ENCODE peak calls at places on chromosome 16, in five cellular contexts. F is AG04450, R is AG09309, X is heart right ventricle, Q is A549. K is an unnamed sample.

GRCh38 chr16:3965306-3965705 is 84.8 kb upstream of the CREBBP start:
- DNase-seq in R (no peak), X (no peak), F (no peak), Q (no peak), K (no peak)

GRCh38 chr16:66143422-66143821 is 223.1 kb upstream of the CDH5 start:
- DNase-seq in F (no peak), X (no peak), Q (no peak), R (no peak), K (no peak)

GRCh38 chr16:61098505-61098904 is 937.7 kb downstream of the CDH8 start:
- DNase-seq in R (no peak), F (no peak), Q (no peak), X (no peak), K (no peak)

GRCh38 chr16:10552998-10553491 is 27.4 kb downstream of the EMP2 start:
- DNase-seq in F (no peak), Q (peak; percentile 72), R (no peak), X (peak; percentile 76), K (no peak)

GRCh38 chr16:70482624-70483023 is 28.2 kb downstream of the FCSK start:
- DNase-seq in F (no peak), Q (no peak), R (no peak), X (no peak), K (no peak)

GRCh38 chr16:626787-627457 is 3.9 kb upstream of the WFIKKN1 start:
- DNase-seq in R (peak; percentile 84), Q (peak; percentile 92), X (no peak), F (peak; percentile 91), K (no peak)

GRCh38 chr16:67447508-67448076 is 16.7 kb downstream of the HSD11B2 start:
- DNase-seq in Q (peak; percentile 64), F (peak; percentile 37), X (peak; percentile 33), R (no peak), K (peak; percentile 21)

GRCh38 chr16:81265658-81266451 is 27.4 kb downstream of the BCO1 start:
- DNase-seq in X (peak; percentile 89), F (no peak), R (no peak), Q (no peak), K (no peak)

GRCh38 chr16:54651851-54652770 is 278.6 kb upstream of the IRX5 start:
- DNase-seq in X (no peak), R (no peak), Q (no peak), F (no peak), K (no peak)

GRCh38 chr16:8108991-8109509 is 481.3 kb downstream of the TMEM114 start:
- DNase-seq in F (no peak), R (no peak), X (no peak), Q (peak; percentile 24), K (no peak)

GRCh38 chr16:80997964-80998620 is 8.6 kb downstream of the CMC2 start:
- DNase-seq in F (no peak), Q (no peak), X (no peak), R (no peak), K (no peak)

GRCh38 chr16:6926341-6926740 is 406.3 kb upstream of the RBFOX1 start:
- DNase-seq in X (no peak), Q (no peak), R (no peak), F (no peak), K (no peak)

GRCh38 chr16:2339521-2340484 is 725 bp downstream of the ABCA3 start:
- DNase-seq in R (no peak), Q (peak; percentile 58), X (peak; percentile 53), F (no peak), K (peak; percentile 32)

GRCh38 chr16:12539185-12539929 is 264.3 kb downstream of the CPPED1 start:
- DNase-seq in R (peak; percentile 61), X (no peak), F (no peak), Q (no peak), K (no peak)

GRCh38 chr16:17367034-17367433 is 103.7 kb downstream of the XYLT1 start:
- DNase-seq in R (no peak), Q (no peak), X (no peak), F (no peak), K (no peak)

GRCh38 chr16:77289331-77289809 is 90.2 kb downstream of the SYCE1L start:
- DNase-seq in X (no peak), Q (peak; percentile 88), R (peak; percentile 16), F (no peak), K (no peak)

GRCh38 chr16:66294507-66294906 is 72.0 kb upstream of the CDH5 start:
- DNase-seq in R (no peak), Q (no peak), X (no peak), F (no peak), K (no peak)

GRCh38 chr16:28082624-28083023 is 19.1 kb upstream of the GSG1L start:
- DNase-seq in F (no peak), R (no peak), X (no peak), Q (no peak), K (no peak)

GRCh38 chr16:427295-427694 is 1.8 kb downstream of the RAB11FIP3 start:
- DNase-seq in X (no peak), Q (no peak), F (no peak), R (no peak), K (no peak)

GRCh38 chr16:5523794-5524193 is 426.2 kb upstream of the EEF2KMT start:
- DNase-seq in Q (no peak), F (no peak), X (no peak), R (no peak), K (no peak)

GRCh38 chr16:66720766-66721165 is 24.2 kb upstream of the CMTM4 start:
- DNase-seq in X (no peak), R (no peak), Q (no peak), F (no peak), K (no peak)

GRCh38 chr16:21053595-21053994 is 97.1 kb downstream of the DNAH3 start:
- DNase-seq in R (no peak), Q (no peak), F (no peak), X (no peak), K (no peak)

GRCh38 chr16:31842864-31843263 is 30.7 kb upstream of the ZNF267 start:
- DNase-seq in R (no peak), Q (no peak), F (no peak), X (no peak), K (peak; percentile 23)

GRCh38 chr16:66001432-66001831 is 365.1 kb upstream of the CDH5 start:
- DNase-seq in X (no peak), F (no peak), Q (no peak), R (no peak), K (no peak)

GRCh38 chr16:7888421-7888820 is 555.8 kb downstream of the RBFOX1 start:
- DNase-seq in R (no peak), X (no peak), Q (no peak), F (no peak), K (no peak)

GRCh38 chr16:11399261-11399831 is 54.1 kb downstream of the RMI2 start:
- DNase-seq in R (no peak), Q (no peak), F (no peak), X (no peak), K (no peak)

GRCh38 chr16:67112591-67113399 is 3.1 kb downstream of the PHAF1 start:
- DNase-seq in X (no peak), Q (no peak), F (no peak), R (no peak), K (no peak)

DNA sequence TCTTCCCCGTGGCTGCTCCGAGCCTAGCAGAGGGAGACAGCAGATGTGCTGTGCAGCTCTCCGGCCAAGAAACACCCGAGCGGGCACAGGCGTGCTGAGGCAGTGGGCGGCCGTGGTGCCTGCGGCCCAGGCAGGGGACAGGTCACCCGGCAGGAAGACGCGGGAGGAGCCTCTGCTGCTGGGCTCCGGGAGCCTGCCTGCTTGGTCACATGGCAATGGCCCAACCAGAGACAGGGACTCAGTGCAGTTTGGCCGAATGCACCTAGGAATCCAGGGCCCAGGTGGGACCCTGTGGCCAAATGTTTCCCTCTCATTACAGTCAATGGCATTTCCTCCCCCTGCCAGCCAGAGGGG is 118.1 kb downstream of the C16orf78 start:
- DNase-seq in F (no peak), X (peak; percentile 51), Q (peak; percentile 10), R (no peak), K (no peak)
- H3K4me3 ChIP-seq in F (no peak overlapping the region), X (peak overlapping the region; percentile 45), Q (peak overlapping the region; percentile 32), R (no peak overlapping the region), K (no peak overlapping the region)

DNA sequence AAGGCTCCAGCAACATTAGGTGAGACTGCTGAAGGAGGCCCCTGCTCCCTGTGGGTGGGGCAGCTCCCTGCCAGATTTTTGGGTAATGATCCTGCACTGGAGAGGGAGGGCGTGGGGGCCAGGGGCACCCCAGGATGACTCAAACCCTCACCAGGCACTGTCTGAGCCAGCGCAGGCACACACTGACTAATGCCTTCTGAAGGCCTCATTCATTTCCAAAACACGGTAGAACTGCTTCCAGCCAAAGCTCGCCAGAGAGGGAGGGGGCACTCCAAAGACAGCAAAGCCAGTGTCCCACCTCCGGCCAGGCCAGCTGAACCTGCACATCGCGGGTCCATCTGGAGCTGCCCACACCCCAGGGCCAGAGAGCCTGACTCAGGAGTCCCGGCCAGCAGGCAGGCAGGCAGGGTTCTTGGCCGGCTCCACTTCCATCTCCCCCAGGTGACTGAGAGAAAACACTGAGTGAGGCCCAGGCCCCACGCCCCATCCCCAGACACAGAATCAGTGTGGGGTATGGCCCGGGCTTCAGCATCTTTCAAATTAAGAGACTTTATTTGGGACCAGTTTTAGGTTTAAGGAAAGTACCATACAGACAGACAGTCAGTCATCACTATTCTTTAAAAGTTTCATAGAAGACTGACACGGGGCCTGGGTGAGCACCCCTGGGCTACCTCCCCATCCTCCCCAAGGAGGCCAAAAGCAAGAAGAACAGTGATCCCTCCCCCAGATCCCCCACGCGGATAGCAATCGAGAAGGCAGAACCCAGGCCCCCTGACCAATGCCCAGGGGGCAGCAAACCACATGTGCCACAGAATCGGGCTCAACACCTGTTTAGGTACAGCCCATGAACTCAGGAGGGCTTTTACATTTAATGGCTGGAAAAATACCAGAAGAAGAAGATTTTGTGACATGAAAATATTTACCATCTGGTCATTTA is 2.3 kb downstream of the PIEZO1 start:
- DNase-seq in R (no peak), F (no peak), X (no peak), Q (no peak), K (no peak)
- H3K4me3 ChIP-seq in R (peak overlapping the region; percentile 58), F (peak overlapping the region; percentile 75), X (peak overlapping the region; percentile 72), Q (peak overlapping the region; percentile 99), K (peak overlapping the region; percentile 62)

GRCh38 chr16:56279132-56279531 is 87.8 kb downstream of the GNAO1 start:
- DNase-seq in Q (no peak), F (no peak), R (no peak), X (no peak), K (no peak)

GRCh38 chr16:56279914-56280313 is 88.6 kb downstream of the GNAO1 start:
- DNase-seq in X (no peak), R (no peak), F (no peak), Q (no peak), K (no peak)

GRCh38 chr16:56275801-56276200 is 84.5 kb downstream of the GNAO1 start:
- DNase-seq in R (no peak), Q (no peak), X (no peak), F (no peak), K (no peak)

GRCh38 chr16:56277040-56277439 is 85.8 kb downstream of the GNAO1 start:
- DNase-seq in X (no peak), F (no peak), R (no peak), Q (peak; percentile 16), K (peak; percentile 61)

GRCh38 chr16:56278196-56278855 is 87.0 kb downstream of the GNAO1 start:
- DNase-seq in F (no peak), X (no peak), R (no peak), Q (no peak), K (no peak)
- H3K4me3 ChIP-seq in F (no peak overlapping the region), X (no peak overlapping the region), R (no peak overlapping the region), Q (no peak overlapping the region), K (no peak overlapping the region)

DNA sequence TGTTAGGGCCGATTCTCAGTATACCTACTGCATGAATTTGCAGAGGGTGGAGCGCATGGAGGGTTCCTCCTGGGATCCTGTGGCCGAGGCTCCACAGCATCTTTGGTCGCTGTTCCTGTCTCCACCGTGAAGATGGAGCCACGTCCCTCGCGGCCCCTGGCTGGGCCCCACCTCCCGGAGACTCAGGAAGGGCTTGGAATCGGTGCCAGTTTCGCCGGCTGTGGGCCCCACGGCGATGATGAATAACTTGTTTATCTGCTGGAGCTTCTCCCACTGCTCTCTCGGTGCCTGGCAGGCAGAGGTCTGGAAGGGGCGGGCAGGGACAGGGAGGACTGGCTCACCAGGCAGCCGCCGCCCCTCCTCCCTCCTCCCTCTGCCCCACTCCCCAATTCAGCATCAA is 8.1 kb downstream of the SLC5A11 start:
- DNase-seq in Q (peak; percentile 86), F (no peak), R (no peak), X (no peak), K (no peak)
- H3K4me3 ChIP-seq in Q (peak overlapping the region; percentile 19), F (no peak overlapping the region), R (no peak overlapping the region), X (no peak overlapping the region), K (no peak overlapping the region)

K was measured in HAP-1.